ENCODE peak calls at places on chromosomes 6 and 20, in four cellular contexts. J is HCT116, A is K562, S is HepG2. C is an unnamed sample.

GRCh38 chr20:47326718-47327137 is 29.8 kb downstream of the ZMYND8 start:
- DNase-seq in J (no peak), A (no peak), S (no peak), C (no peak)

GRCh38 chr20:3781153-3781910 is at the start of gene SPEF1:
- DNase-seq in J (peak; percentile 92), A (peak; percentile 75), S (peak; percentile 98), C (peak; percentile 91)

GRCh38 chr20:51318058-51318960 is 224.2 kb downstream of the NFATC2 start:
- DNase-seq in J (peak; percentile 51), A (peak; percentile 76), S (peak; percentile 47), C (no peak)

GRCh38 chr6:166775180-166775922 is 148.3 kb upstream of the RPS6KA2 start:
- DNase-seq in J (peak; percentile 51), A (peak; percentile 79), S (peak; percentile 75), C (peak; percentile 47)

GRCh38 chr20:37071481-37071911 is 24.3 kb downstream of the RBL1 start:
- DNase-seq in J (no peak), A (no peak), S (no peak), C (no peak)

GRCh38 chr6:32153252-32153834 is 598 bp upstream of the PPT2 start:
- DNase-seq in J (no peak), A (peak; percentile 80), S (peak; percentile 48), C (peak; percentile 38)

GRCh38 chr6:52642381-52642780 is 28.5 kb upstream of the TMEM14A start:
- DNase-seq in J (no peak), A (no peak), S (no peak), C (no peak)

GRCh38 chr6:82954937-82955577 is 110.6 kb downstream of the UBE3D start:
- DNase-seq in J (no peak), A (no peak), S (no peak), C (no peak)

GRCh38 chr6:33694401-33694931 is 17.0 kb downstream of the UQCC2 start:
- DNase-seq in J (no peak), A (peak; percentile 50), S (no peak), C (peak; percentile 72)

DNA sequence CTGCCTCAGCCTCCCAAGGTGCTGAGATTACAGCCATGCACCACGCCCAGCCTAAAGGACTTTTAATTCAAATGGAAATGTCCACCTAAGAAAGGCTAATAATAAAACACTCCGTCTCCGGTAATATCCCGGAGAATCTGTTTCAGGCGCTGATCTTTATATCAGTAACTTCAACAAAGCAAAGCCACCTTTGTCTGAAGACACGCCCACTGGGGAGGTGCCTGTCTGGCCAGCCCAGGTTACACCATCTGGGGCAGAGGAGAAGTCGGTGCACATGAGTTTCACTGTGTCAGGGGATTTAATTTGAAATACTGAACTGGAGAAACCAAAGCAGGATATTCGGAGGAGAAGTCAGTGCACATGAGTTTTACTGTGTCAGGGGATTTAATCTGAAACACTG is 9.4 kb downstream of the SERPINB6 start:
- DNase-seq in J (no peak), A (peak; percentile 48), S (no peak), C (no peak)
- H3K27ac ChIP-seq in J (no peak overlapping the region), A (no peak overlapping the region), S (no peak overlapping the region), C (no peak overlapping the region)

GRCh38 chr6:38160831-38161230 is 341.3 kb downstream of the ZFAND3 start:
- DNase-seq in J (no peak), A (no peak), S (no peak), C (no peak)

GRCh38 chr6:38163186-38164130 is 343.9 kb downstream of the ZFAND3 start:
- DNase-seq in J (no peak), A (no peak), S (no peak), C (no peak)

GRCh38 chr6:38161331-38161730 is 341.8 kb downstream of the ZFAND3 start:
- DNase-seq in J (no peak), A (no peak), S (no peak), C (no peak)

GRCh38 chr6:38162493-38163185 is 343.1 kb downstream of the ZFAND3 start:
- DNase-seq in J (no peak), A (no peak), S (no peak), C (no peak)

GRCh38 chr6:38161754-38162492 is 342.4 kb downstream of the ZFAND3 start:
- DNase-seq in J (no peak), A (no peak), S (no peak), C (no peak)
- TF ChIP-seq TCF7L2 in J (no peak), A (no peak), S (no peak), C (no peak)

GRCh38 chr20:63558804-63559484 is 5.0 kb downstream of the FNDC11 start:
- DNase-seq in J (no peak), A (no peak), S (no peak), C (no peak)
- H3K36me3 ChIP-seq in J (no peaks in the 10 kb centered on the region), A (no peaks in the 10 kb centered on the region), S (no peaks in the 10 kb centered on the region), C (no peaks in the 10 kb centered on the region)

DNA sequence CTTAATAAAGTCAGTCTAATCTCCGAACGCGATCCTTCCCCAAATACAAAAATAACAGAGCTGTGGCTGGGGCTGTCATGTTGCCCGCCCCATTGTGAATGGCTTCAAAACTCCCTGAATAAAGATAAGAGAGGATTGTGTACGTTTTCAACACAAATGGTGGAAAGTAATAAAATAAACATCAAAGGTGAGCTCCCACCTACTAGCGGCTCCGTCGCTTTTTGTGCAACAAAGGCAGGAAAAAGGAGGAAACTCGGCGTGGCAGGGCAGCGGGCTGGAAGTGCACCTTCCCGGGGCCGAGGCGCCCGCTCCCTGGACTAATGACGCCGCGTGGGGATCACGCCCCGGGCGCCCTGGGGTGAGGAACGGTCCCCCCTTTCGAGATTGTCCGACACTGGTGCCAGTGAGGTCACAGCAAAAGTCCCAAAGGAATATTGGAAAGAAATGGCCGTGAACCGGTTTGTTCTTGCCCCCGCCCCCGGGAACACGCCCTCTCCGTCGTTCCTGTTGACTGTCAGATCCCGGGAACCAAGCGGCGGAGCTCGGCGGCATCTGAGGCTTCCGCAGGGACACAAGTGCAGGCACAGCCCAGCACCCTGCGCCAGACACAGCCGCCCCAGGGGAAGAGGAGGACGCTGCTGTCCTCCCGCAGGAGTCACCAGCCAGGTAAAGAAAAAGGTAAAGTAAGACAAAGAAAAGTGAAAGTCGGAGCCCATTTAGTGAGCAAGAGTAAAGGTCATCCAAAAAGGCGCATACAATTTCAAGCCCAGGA is 1.1 kb upstream of the FOXQ1 start:
- DNase-seq in J (peak; percentile 16), A (no peak), S (peak; percentile 89), C (no peak)
- H3K27ac ChIP-seq in J (no peak overlapping the region), A (no peak overlapping the region), S (peak overlapping the region; percentile 97), C (peak overlapping the region; percentile 44)